ENCODE peak calls at places on chromosomes 11 and 22, in four cellular contexts. N, S, V and D are unnamed samples. For H3K36me3, the result is how much of the 10 kb centered on the place peaks cover.

GRCh38 chr22:19900707-19901436 is 40.7 kb upstream of the COMT start:
- DNase-seq in N (peak), S (no peak), V (no peak), D (no peak)

GRCh38 chr22:45788530-45788929 is 116.9 kb downstream of the ATXN10 start:
- DNase-seq in N (no peak), S (no peak), V (no peak), D (no peak)

GRCh38 chr11:112241486-112241885 is 15.3 kb downstream of the PTS start:
- DNase-seq in N (no peak), S (no peak), V (peak), D (no peak)

GRCh38 chr11:2576116-2576515 is 123.7 kb downstream of the KCNQ1OT1 start:
- DNase-seq in N (no peak), S (no peak), V (no peak), D (no peak)

GRCh38 chr11:74636633-74637184 is 44.3 kb downstream of the POLD3 start:
- DNase-seq in N (no peak), S (no peak), V (no peak), D (no peak)

GRCh38 chr22:37229012-37229804 is 14.9 kb downstream of the RAC2 start:
- DNase-seq in N (no peak), S (no peak), V (no peak), D (no peak)

GRCh38 chr11:135008001-135008405 is 596.0 kb upstream of the B3GAT1 start:
- DNase-seq in N (no peak), S (no peak), V (peak), D (no peak)

GRCh38 chr11:9092846-9093778 is 1.7 kb upstream of the SCUBE2 start:
- DNase-seq in N (no peak), S (no peak), V (no peak), D (no peak)

GRCh38 chr11:80239217-80239616 is 798.4 kb upstream of the TENM4 start:
- DNase-seq in N (no peak), S (no peak), V (no peak), D (peak)

GRCh38 chr11:101866619-101867491 is 48.0 kb upstream of the CEP126 start:
- DNase-seq in N (no peak), S (no peak), V (peak), D (no peak)

GRCh38 chr11:35403765-35404396 is 15.5 kb downstream of the SLC1A2 start:
- DNase-seq in N (no peak), S (no peak), V (no peak), D (no peak)

GRCh38 chr11:80155412-80156017 is 714.7 kb upstream of the TENM4 start:
- DNase-seq in N (no peak), S (no peak), V (peak), D (no peak)

GRCh38 chr11:62719302-62719978 is 7.8 kb downstream of the HNRNPUL2 start:
- DNase-seq in N (no peak), S (no peak), V (no peak), D (no peak)

GRCh38 chr11:126712017-126712625 is 288.4 kb downstream of the KIRREL3 start:
- DNase-seq in N (no peak), S (no peak), V (no peak), D (no peak)

GRCh38 chr11:85279267-85279666 is 347.9 kb downstream of the DLG2 start:
- DNase-seq in N (no peak), S (no peak), V (no peak), D (no peak)

GRCh38 chr11:21484039-21484438 is 708.8 kb upstream of the ANO5 start:
- DNase-seq in N (no peak), S (no peak), V (no peak), D (no peak)

GRCh38 chr11:67422894-67423293 is 5.4 kb upstream of the RPS6KB2 start:
- DNase-seq in N (no peak), S (no peak), V (no peak), D (no peak)

DNA sequence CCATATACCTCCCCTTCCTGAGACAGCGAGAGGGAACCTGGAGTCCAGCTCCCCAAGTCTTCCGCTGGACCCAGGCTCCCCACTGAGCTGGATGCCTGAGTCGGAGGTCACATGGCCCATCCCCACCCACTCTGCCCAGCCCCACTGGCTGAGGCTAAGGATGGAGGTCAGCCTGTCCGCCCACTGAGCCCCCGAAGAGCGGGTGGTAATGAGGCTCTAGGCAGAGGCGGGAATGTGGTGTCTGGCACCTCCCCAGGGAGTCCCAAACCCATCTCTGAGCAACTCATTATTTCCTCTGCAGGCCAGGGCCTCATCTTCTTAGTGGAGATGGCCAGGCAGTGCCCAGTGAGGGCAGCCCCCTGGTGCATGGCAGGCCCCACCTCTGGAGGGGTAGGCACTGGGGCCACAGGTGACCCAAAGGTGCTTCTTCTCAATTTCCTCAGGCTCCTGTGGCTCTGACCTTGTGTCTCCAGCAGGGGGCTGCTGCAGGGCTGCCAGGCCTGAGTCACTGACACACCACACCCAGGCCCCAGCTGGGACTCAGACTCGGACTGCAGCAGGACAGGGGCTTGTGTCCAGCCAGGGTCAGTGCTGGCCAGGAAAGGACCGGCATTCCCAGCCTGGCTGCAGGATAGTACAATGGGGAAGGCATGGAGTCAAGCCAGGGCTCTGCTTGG is 10.2 kb upstream of the PDE2A start:
- DNase-seq in N (peak), S (peak), V (peak), D (peak)
- H3K36me3 ChIP-seq in N (under half), S (under half), V (under half), D (under half)

DNA sequence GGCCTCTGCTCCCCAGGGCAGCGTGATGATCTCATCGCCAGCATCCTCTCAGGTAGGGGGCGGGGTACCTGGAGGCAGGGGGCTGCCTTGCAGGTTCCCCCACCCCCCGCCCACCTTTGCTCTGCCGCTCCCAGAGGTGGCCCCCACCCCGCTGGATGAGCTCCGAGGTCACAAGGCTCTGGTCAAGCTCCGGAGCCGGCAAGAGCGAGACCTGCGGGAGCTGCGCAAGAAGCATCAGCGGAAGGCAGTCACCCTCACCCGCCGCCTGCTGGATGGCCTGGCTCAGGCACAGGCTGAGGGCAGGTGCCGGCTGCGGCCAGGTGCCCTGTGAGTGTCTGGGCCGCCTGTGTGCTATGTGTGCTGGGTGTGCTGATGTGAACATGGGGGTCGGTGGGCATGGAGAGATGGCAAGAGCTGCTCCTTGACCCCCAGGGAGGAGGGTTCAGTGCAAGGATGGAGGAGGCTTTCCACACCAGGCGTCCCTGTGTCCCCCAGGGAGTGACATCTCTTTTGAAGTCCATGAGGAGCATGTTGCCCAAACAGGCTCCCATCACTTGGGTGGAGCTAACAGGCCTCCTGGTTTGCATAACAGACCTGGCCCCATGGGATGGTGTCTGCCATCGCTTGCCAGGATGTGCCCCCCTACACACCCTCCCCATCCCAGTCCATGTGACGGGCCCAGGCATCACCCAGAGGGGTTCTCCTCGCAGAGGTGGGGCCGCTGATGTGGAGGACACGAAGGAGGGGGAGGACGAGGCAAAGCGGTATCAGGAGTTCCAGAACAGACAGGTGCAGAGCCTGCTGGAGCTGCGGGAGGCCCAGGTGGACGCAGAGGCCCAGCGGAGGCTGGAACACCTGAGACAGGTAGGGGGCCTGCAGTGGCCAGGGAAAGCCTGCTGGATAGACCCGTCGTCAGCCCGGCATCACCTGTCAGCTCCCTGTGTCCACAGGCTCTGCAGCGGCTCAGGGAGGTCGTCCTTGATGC is 14.1 kb downstream of the PLCB3 start:
- DNase-seq in N (no peak), S (peak), V (no peak), D (no peak)
- H3K36me3 ChIP-seq in N (under half), S (under half), V (under half), D (under half)

GRCh38 chr11:58830693-58831301 is 13.7 kb downstream of the GLYATL2 start:
- DNase-seq in N (no peak), S (no peak), V (no peak), D (peak)
- H3K36me3 ChIP-seq in N (under half), S (under half), V (under half), D (under half)

DNA sequence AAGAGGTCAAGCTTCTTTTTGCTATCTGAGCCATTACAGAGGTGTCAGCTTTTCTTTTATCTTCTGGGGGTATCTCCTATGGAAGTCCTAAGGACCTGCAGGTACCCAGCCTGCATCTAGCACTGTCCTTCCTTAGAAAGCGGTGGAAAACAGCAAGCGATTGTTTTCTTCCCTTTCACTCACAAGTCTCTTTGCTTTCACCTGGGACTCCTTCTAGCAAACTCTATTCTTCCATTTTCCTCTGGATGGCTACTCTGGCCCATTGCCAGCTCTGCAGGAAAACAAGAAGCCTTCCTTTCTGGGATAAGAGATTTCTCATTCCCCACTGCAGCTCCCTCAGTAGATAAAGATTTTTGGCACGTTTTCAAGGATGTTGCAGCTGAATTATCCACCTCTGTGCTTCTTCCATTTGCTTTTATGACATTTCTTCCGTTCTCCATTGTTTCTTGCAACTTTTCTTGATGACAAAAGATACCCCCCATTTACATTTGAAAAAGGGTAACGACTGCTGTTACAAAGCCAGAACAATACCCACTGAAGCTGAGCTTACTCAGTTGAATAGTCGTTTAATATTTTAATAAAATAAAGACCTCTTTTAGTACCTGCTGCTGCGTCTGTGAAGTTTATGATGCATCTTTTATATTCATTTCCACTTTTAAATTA is 40.2 kb upstream of the BDNF start:
- DNase-seq in N (no peak), S (no peak), V (no peak), D (no peak)
- H3K36me3 ChIP-seq in N (under half), S (under half), V (under half), D (under half)

DNA sequence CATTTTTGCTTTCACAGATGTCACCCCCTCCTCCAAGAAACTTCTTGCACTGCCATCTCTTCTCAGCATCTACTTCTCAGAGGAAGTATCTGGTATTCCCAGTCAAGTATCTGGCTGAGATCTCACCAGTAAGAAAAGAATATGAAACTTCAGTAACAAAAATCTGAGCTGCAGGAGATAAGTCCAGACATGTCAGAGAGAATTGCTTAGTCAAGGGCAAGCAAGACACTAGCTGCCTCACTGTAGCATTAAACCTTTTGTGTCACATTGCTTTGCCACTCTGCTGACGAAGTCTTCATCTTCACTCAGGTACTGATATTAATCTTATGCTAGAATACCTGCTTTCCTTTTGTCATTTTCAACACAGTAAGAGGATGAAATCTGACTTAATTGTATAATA is 70.6 kb upstream of the ZC3H12C start:
- DNase-seq in N (no peak), S (no peak), V (no peak), D (no peak)
- H3K36me3 ChIP-seq in N (under half), S (under half), V (under half), D (under half)